ENCODE peak calls at places on chromosomes 13 and 19, in five cellular contexts. One of them, this sample, is unnamed. For H3K36me3 and H3K27me3, the result is how much of the 10 kb centered on the place peaks cover.

GRCh38 chr19:45800009-45800553 is 7.4 kb upstream of the DMWD start:
- DNase-seq in breast epithelium: no peak
- DNase-seq in astrocyte: peak
- DNase-seq in fibroblast of lung: peak
- DNase-seq in hepatocyte: no peak
- DNase-seq in this sample: no peak

GRCh38 chr19:33241530-33242101 is 16.0 kb upstream of the SLC7A10 start:
- DNase-seq in breast epithelium: no peak
- DNase-seq in fibroblast of lung: peak
- DNase-seq in astrocyte: no peak
- DNase-seq in hepatocyte: peak
- DNase-seq in this sample: no peak

GRCh38 chr13:36362251-36362650 is 16.1 kb upstream of the SPART start:
- DNase-seq in breast epithelium: no peak
- DNase-seq in astrocyte: peak
- DNase-seq in hepatocyte: no peak
- DNase-seq in fibroblast of lung: peak
- DNase-seq in this sample: no peak

GRCh38 chr19:2185734-2186070 is 22.0 kb downstream of the DOT1L start:
- DNase-seq in fibroblast of lung: no peak
- DNase-seq in astrocyte: no peak
- DNase-seq in hepatocyte: no peak
- DNase-seq in breast epithelium: no peak
- DNase-seq in this sample: no peak

GRCh38 chr13:44906758-44907157 is 82.5 kb downstream of the NUFIP1 start:
- DNase-seq in fibroblast of lung: peak
- DNase-seq in hepatocyte: peak
- DNase-seq in breast epithelium: no peak
- DNase-seq in astrocyte: peak
- DNase-seq in this sample: no peak

GRCh38 chr13:31209172-31209818 is 9.5 kb downstream of the B3GLCT start:
- DNase-seq in fibroblast of lung: peak
- DNase-seq in astrocyte: peak
- DNase-seq in hepatocyte: peak
- DNase-seq in breast epithelium: no peak
- DNase-seq in this sample: peak

GRCh38 chr13:49020328-49020727 is 44.6 kb downstream of the FNDC3A start:
- DNase-seq in astrocyte: no peak
- DNase-seq in hepatocyte: no peak
- DNase-seq in fibroblast of lung: no peak
- DNase-seq in breast epithelium: no peak
- DNase-seq in this sample: no peak

GRCh38 chr13:53110614-53111013 is 82.0 kb downstream of the OLFM4 start:
- DNase-seq in hepatocyte: no peak
- DNase-seq in breast epithelium: no peak
- DNase-seq in astrocyte: no peak
- DNase-seq in fibroblast of lung: no peak
- DNase-seq in this sample: no peak

GRCh38 chr13:27644302-27644701 is 22.6 kb downstream of the POLR1D start:
- DNase-seq in breast epithelium: no peak
- DNase-seq in hepatocyte: no peak
- DNase-seq in fibroblast of lung: peak
- DNase-seq in astrocyte: peak
- DNase-seq in this sample: no peak

GRCh38 chr13:50326746-50327145 is 311.5 kb downstream of the KCNRG start:
- DNase-seq in fibroblast of lung: peak
- DNase-seq in astrocyte: peak
- DNase-seq in hepatocyte: no peak
- DNase-seq in breast epithelium: no peak
- DNase-seq in this sample: no peak

GRCh38 chr19:35347171-35347929 is at the start of gene FFAR1:
- DNase-seq in breast epithelium: peak
- DNase-seq in astrocyte: no peak
- DNase-seq in fibroblast of lung: no peak
- DNase-seq in hepatocyte: no peak
- DNase-seq in this sample: no peak

GRCh38 chr13:40064723-40065122 is 409.3 kb downstream of the COG6 start:
- DNase-seq in astrocyte: peak
- DNase-seq in fibroblast of lung: peak
- DNase-seq in hepatocyte: peak
- DNase-seq in breast epithelium: no peak
- DNase-seq in this sample: no peak

GRCh38 chr13:42652642-42653415 is 78.9 kb downstream of the TNFSF11 start:
- DNase-seq in hepatocyte: no peak
- DNase-seq in astrocyte: no peak
- DNase-seq in fibroblast of lung: no peak
- DNase-seq in breast epithelium: no peak
- DNase-seq in this sample: no peak

GRCh38 chr19:1474011-1474764 is 4.8 kb downstream of the C19orf25 start:
- DNase-seq in hepatocyte: no peak
- DNase-seq in astrocyte: peak
- DNase-seq in breast epithelium: no peak
- DNase-seq in fibroblast of lung: peak
- DNase-seq in this sample: no peak

GRCh38 chr19:35505956-35506355 is 7.5 kb downstream of the DMKN start:
- DNase-seq in fibroblast of lung: no peak
- DNase-seq in hepatocyte: no peak
- DNase-seq in astrocyte: no peak
- DNase-seq in breast epithelium: no peak
- DNase-seq in this sample: no peak

GRCh38 chr13:95301947-95302386 is 716 bp upstream of the ABCC4 start:
- DNase-seq in hepatocyte: no peak
- DNase-seq in fibroblast of lung: no peak
- DNase-seq in breast epithelium: no peak
- DNase-seq in astrocyte: peak
- DNase-seq in this sample: no peak

GRCh38 chr13:30119476-30119875 is 187.9 kb downstream of the KATNAL1 start:
- DNase-seq in hepatocyte: peak
- DNase-seq in breast epithelium: no peak
- DNase-seq in astrocyte: peak
- DNase-seq in fibroblast of lung: peak
- DNase-seq in this sample: no peak

GRCh38 chr19:38385804-38386257 is 2.0 kb downstream of the GGN start:
- DNase-seq in fibroblast of lung: no peak
- DNase-seq in astrocyte: no peak
- DNase-seq in hepatocyte: no peak
- DNase-seq in breast epithelium: no peak
- DNase-seq in this sample: no peak

GRCh38 chr19:43372462-43372861 is 19.0 kb downstream of the CD177 start:
- DNase-seq in hepatocyte: no peak
- DNase-seq in astrocyte: no peak
- DNase-seq in fibroblast of lung: peak
- DNase-seq in breast epithelium: no peak
- DNase-seq in this sample: no peak

GRCh38 chr13:75415720-75416119 is 66.2 kb downstream of the TBC1D4 start:
- DNase-seq in breast epithelium: no peak
- DNase-seq in hepatocyte: no peak
- DNase-seq in astrocyte: peak
- DNase-seq in fibroblast of lung: peak
- DNase-seq in this sample: no peak

GRCh38 chr19:54477650-54478049 is 4.6 kb upstream of the CDC42EP5 start:
- DNase-seq in astrocyte: no peak
- DNase-seq in hepatocyte: peak
- DNase-seq in fibroblast of lung: no peak
- DNase-seq in breast epithelium: no peak
- DNase-seq in this sample: no peak

GRCh38 chr13:98370806-98371553 is 193.9 kb upstream of the RNF113B start:
- DNase-seq in fibroblast of lung: peak
- DNase-seq in astrocyte: peak
- DNase-seq in hepatocyte: peak
- DNase-seq in breast epithelium: no peak
- DNase-seq in this sample: peak

GRCh38 chr19:958967-959685 is 25.0 kb upstream of the WDR18 start:
- DNase-seq in hepatocyte: peak
- DNase-seq in astrocyte: peak
- DNase-seq in fibroblast of lung: peak
- DNase-seq in breast epithelium: no peak
- DNase-seq in this sample: no peak

GRCh38 chr13:113073942-113074341 is 31.6 kb upstream of the F7 start:
- DNase-seq in breast epithelium: no peak
- DNase-seq in fibroblast of lung: no peak
- DNase-seq in astrocyte: no peak
- DNase-seq in hepatocyte: no peak
- DNase-seq in this sample: peak

GRCh38 chr19:16066611-16067104 is 9.6 kb upstream of the TPM4 start:
- DNase-seq in astrocyte: peak
- DNase-seq in fibroblast of lung: peak
- DNase-seq in breast epithelium: no peak
- DNase-seq in hepatocyte: no peak
- DNase-seq in this sample: no peak

DNA sequence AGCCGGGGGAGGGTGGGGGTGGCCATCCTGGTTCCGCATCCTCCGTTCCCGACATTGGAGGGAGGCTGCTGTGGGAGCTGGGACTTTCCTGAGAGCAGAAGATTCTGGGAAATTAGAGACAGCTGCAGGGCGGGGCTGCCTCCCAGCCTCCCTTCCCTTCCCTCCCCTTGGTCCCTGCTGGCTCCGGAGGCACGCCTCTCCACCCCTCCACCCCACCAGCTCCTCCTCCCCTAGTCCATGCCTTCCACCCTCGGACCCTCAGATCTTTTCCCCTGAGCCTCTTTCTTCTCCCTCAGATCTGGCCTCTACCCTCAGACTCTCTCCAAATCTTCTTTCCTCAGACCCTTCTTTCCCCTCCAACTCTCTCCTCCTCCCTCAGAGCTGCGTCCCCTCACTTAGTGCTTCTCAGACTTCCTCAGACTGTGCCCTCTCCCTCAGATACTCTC is 3.1 kb upstream of the BCL3 start:
- DNase-seq in hepatocyte: peak
- DNase-seq in fibroblast of lung: peak
- DNase-seq in breast epithelium: peak
- DNase-seq in astrocyte: peak
- DNase-seq in this sample: peak
- H3K27ac ChIP-seq in hepatocyte: peak
- H3K27ac ChIP-seq in fibroblast of lung: peak
- H3K27ac ChIP-seq in breast epithelium: peak
- H3K27ac ChIP-seq in astrocyte: no peak
- H3K27ac ChIP-seq in this sample: no peak

GRCh38 chr19:14442904-14443631 is 10.0 kb downstream of the PKN1 start:
- DNase-seq in breast epithelium: no peak
- DNase-seq in hepatocyte: no peak
- DNase-seq in fibroblast of lung: no peak
- DNase-seq in astrocyte: no peak
- DNase-seq in this sample: no peak

GRCh38 chr19:14443632-14444216 is 10.6 kb downstream of the PKN1 start:
- DNase-seq in astrocyte: no peak
- DNase-seq in hepatocyte: no peak
- DNase-seq in breast epithelium: no peak
- DNase-seq in fibroblast of lung: no peak
- DNase-seq in this sample: no peak

GRCh38 chr19:14449321-14449720 is 16.2 kb downstream of the PKN1 start:
- DNase-seq in breast epithelium: no peak
- DNase-seq in fibroblast of lung: no peak
- DNase-seq in astrocyte: no peak
- DNase-seq in hepatocyte: no peak
- DNase-seq in this sample: no peak

GRCh38 chr19:14450168-14450874 is 17.2 kb downstream of the PKN1 start:
- DNase-seq in hepatocyte: peak
- DNase-seq in breast epithelium: no peak
- DNase-seq in astrocyte: no peak
- DNase-seq in fibroblast of lung: no peak
- DNase-seq in this sample: no peak

GRCh38 chr19:14446336-14447036 is 13.4 kb downstream of the PKN1 start:
- DNase-seq in fibroblast of lung: no peak
- DNase-seq in astrocyte: no peak
- DNase-seq in breast epithelium: no peak
- DNase-seq in hepatocyte: no peak
- DNase-seq in this sample: no peak
- H3K36me3 ChIP-seq in fibroblast of lung: under half
- H3K36me3 ChIP-seq in astrocyte: under half
- H3K36me3 ChIP-seq in breast epithelium: under half
- H3K36me3 ChIP-seq in hepatocyte: under half
- H3K36me3 ChIP-seq in this sample: under half

GRCh38 chr13:110154370-110155031 is 152.5 kb downstream of the COL4A1 start:
- DNase-seq in fibroblast of lung: no peak
- DNase-seq in hepatocyte: no peak
- DNase-seq in breast epithelium: no peak
- DNase-seq in astrocyte: no peak
- DNase-seq in this sample: no peak
- H3K27me3 ChIP-seq in fibroblast of lung: under half
- H3K27me3 ChIP-seq in hepatocyte: under half
- H3K27me3 ChIP-seq in breast epithelium: under half
- H3K27me3 ChIP-seq in astrocyte: under half
- H3K27me3 ChIP-seq in this sample: under half

GRCh38 chr13:24625324-24625723 is 54.9 kb upstream of the ATP12A start:
- DNase-seq in astrocyte: no peak
- DNase-seq in fibroblast of lung: no peak
- DNase-seq in breast epithelium: no peak
- DNase-seq in hepatocyte: no peak
- DNase-seq in this sample: no peak

GRCh38 chr13:24627090-24627714 is 53.0 kb upstream of the ATP12A start:
- DNase-seq in fibroblast of lung: no peak
- DNase-seq in hepatocyte: peak
- DNase-seq in breast epithelium: no peak
- DNase-seq in astrocyte: no peak
- DNase-seq in this sample: no peak

GRCh38 chr13:24625870-24626419 is 54.3 kb upstream of the ATP12A start:
- DNase-seq in fibroblast of lung: no peak
- DNase-seq in astrocyte: no peak
- DNase-seq in breast epithelium: no peak
- DNase-seq in hepatocyte: no peak
- DNase-seq in this sample: no peak

GRCh38 chr13:24627864-24628418 is 52.3 kb upstream of the ATP12A start:
- DNase-seq in fibroblast of lung: no peak
- DNase-seq in hepatocyte: no peak
- DNase-seq in astrocyte: no peak
- DNase-seq in breast epithelium: no peak
- DNase-seq in this sample: no peak

DNA sequence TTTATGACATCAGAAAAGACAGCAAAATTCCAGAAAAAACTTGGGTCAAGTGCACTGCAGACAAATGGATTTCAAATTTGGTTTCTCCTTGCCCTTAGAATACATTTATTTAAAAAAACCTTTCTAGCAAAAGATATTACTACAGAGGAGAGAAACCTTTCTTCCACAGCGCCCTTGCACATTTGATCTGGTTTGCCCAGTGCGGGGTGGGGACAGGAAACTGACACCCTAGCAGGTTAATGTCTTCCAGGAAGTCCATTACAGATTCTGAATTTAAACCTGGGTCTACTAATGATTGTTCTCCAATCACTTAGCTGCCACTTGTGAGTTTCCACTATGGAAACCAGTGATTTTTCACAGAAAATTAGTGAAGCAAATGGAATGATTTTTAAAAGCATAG is 53.8 kb upstream of the ATP12A start:
- DNase-seq in breast epithelium: no peak
- DNase-seq in hepatocyte: no peak
- DNase-seq in astrocyte: no peak
- DNase-seq in fibroblast of lung: no peak
- DNase-seq in this sample: no peak
- H3K27ac ChIP-seq in breast epithelium: no peak
- H3K27ac ChIP-seq in hepatocyte: peak
- H3K27ac ChIP-seq in astrocyte: no peak
- H3K27ac ChIP-seq in fibroblast of lung: no peak
- H3K27ac ChIP-seq in this sample: no peak